ENCODE peak calls at places on chromosome 17, in seven cellular contexts. One of them, this sample, is unnamed.

GRCh38 chr17:66755101-66755943 is 79.6 kb upstream of the CACNG5 start:
- DNase-seq in HCT116: peak
- DNase-seq in HFF-Myc: no peak
- DNase-seq in MM.1S: no peak
- DNase-seq in progenitor cell of endocrine pancreas: no peak
- DNase-seq in HFFc6: no peak
- DNase-seq in heart right ventricle: no peak
- DNase-seq in this sample: no peak

GRCh38 chr17:35588196-35588920 is 1.2 kb downstream of the AP2B1 start:
- DNase-seq in heart right ventricle: no peak
- DNase-seq in progenitor cell of endocrine pancreas: no peak
- DNase-seq in HFFc6: peak
- DNase-seq in HFF-Myc: no peak
- DNase-seq in MM.1S: no peak
- DNase-seq in HCT116: peak
- DNase-seq in this sample: no peak

GRCh38 chr17:258045-258734 is 76.7 kb upstream of the DOC2B start:
- DNase-seq in HCT116: no peak
- DNase-seq in progenitor cell of endocrine pancreas: no peak
- DNase-seq in heart right ventricle: no peak
- DNase-seq in HFFc6: no peak
- DNase-seq in MM.1S: no peak
- DNase-seq in HFF-Myc: no peak
- DNase-seq in this sample: no peak

GRCh38 chr17:4444782-4445473 is 11.2 kb downstream of the SPNS3 start:
- DNase-seq in HFFc6: no peak
- DNase-seq in heart right ventricle: peak
- DNase-seq in progenitor cell of endocrine pancreas: no peak
- DNase-seq in MM.1S: no peak
- DNase-seq in HFF-Myc: no peak
- DNase-seq in HCT116: no peak
- DNase-seq in this sample: no peak

GRCh38 chr17:80793851-80794267 is 197.8 kb upstream of the CHMP6 start:
- DNase-seq in HCT116: no peak
- DNase-seq in MM.1S: no peak
- DNase-seq in HFF-Myc: no peak
- DNase-seq in heart right ventricle: no peak
- DNase-seq in progenitor cell of endocrine pancreas: no peak
- DNase-seq in HFFc6: no peak
- DNase-seq in this sample: no peak

GRCh38 chr17:49696233-49696761 is 11.5 kb downstream of the SLC35B1 start:
- DNase-seq in HFF-Myc: no peak
- DNase-seq in HCT116: no peak
- DNase-seq in HFFc6: no peak
- DNase-seq in heart right ventricle: no peak
- DNase-seq in progenitor cell of endocrine pancreas: no peak
- DNase-seq in MM.1S: no peak
- DNase-seq in this sample: no peak

GRCh38 chr17:48412841-48413240 is 17.2 kb downstream of the SKAP1 start:
- DNase-seq in progenitor cell of endocrine pancreas: no peak
- DNase-seq in heart right ventricle: no peak
- DNase-seq in HCT116: no peak
- DNase-seq in HFF-Myc: no peak
- DNase-seq in MM.1S: no peak
- DNase-seq in HFFc6: no peak
- DNase-seq in this sample: no peak

GRCh38 chr17:38415250-38416194 is 12.7 kb upstream of the ARHGAP23 start:
- DNase-seq in HFF-Myc: no peak
- DNase-seq in HFFc6: no peak
- DNase-seq in progenitor cell of endocrine pancreas: no peak
- DNase-seq in heart right ventricle: no peak
- DNase-seq in HCT116: peak
- DNase-seq in MM.1S: peak
- DNase-seq in this sample: peak

GRCh38 chr17:15475620-15476354 is 8.4 kb upstream of the CDRT4 start:
- DNase-seq in MM.1S: no peak
- DNase-seq in HCT116: no peak
- DNase-seq in HFF-Myc: no peak
- DNase-seq in heart right ventricle: no peak
- DNase-seq in HFFc6: peak
- DNase-seq in progenitor cell of endocrine pancreas: no peak
- DNase-seq in this sample: no peak

GRCh38 chr17:58120195-58120822 is 27.9 kb upstream of the OR4D1 start:
- DNase-seq in progenitor cell of endocrine pancreas: peak
- DNase-seq in HFFc6: peak
- DNase-seq in heart right ventricle: no peak
- DNase-seq in MM.1S: peak
- DNase-seq in HCT116: peak
- DNase-seq in HFF-Myc: peak
- DNase-seq in this sample: no peak

GRCh38 chr17:13003927-13004326 is 13.9 kb downstream of the ELAC2 start:
- DNase-seq in progenitor cell of endocrine pancreas: no peak
- DNase-seq in HFF-Myc: no peak
- DNase-seq in heart right ventricle: no peak
- DNase-seq in MM.1S: no peak
- DNase-seq in HCT116: no peak
- DNase-seq in HFFc6: no peak
- DNase-seq in this sample: no peak

GRCh38 chr17:69344939-69345338 is 18.0 kb upstream of the ABCA5 start:
- DNase-seq in HFF-Myc: no peak
- DNase-seq in MM.1S: no peak
- DNase-seq in heart right ventricle: no peak
- DNase-seq in progenitor cell of endocrine pancreas: no peak
- DNase-seq in HFFc6: no peak
- DNase-seq in HCT116: no peak
- DNase-seq in this sample: no peak

GRCh38 chr17:79028496-79029326 is 4.7 kb downstream of the C1QTNF1 start:
- DNase-seq in HCT116: no peak
- DNase-seq in progenitor cell of endocrine pancreas: no peak
- DNase-seq in HFF-Myc: no peak
- DNase-seq in heart right ventricle: no peak
- DNase-seq in MM.1S: no peak
- DNase-seq in HFFc6: no peak
- DNase-seq in this sample: no peak

GRCh38 chr17:80724723-80725388 is 180.2 kb downstream of the RPTOR start:
- DNase-seq in HCT116: peak
- DNase-seq in HFFc6: peak
- DNase-seq in progenitor cell of endocrine pancreas: no peak
- DNase-seq in heart right ventricle: no peak
- DNase-seq in MM.1S: no peak
- DNase-seq in HFF-Myc: peak
- DNase-seq in this sample: no peak

GRCh38 chr17:80892019-80892855 is 99.4 kb upstream of the CHMP6 start:
- DNase-seq in HCT116: peak
- DNase-seq in HFFc6: peak
- DNase-seq in heart right ventricle: peak
- DNase-seq in MM.1S: no peak
- DNase-seq in HFF-Myc: peak
- DNase-seq in progenitor cell of endocrine pancreas: no peak
- DNase-seq in this sample: no peak

GRCh38 chr17:61076649-61077048 is 323.0 kb upstream of the TBX2 start:
- DNase-seq in HCT116: no peak
- DNase-seq in HFF-Myc: no peak
- DNase-seq in heart right ventricle: no peak
- DNase-seq in MM.1S: no peak
- DNase-seq in HFFc6: peak
- DNase-seq in progenitor cell of endocrine pancreas: no peak
- DNase-seq in this sample: no peak

GRCh38 chr17:40287159-40287493 is 553 bp upstream of the CDC6 start:
- DNase-seq in progenitor cell of endocrine pancreas: no peak
- DNase-seq in HCT116: no peak
- DNase-seq in HFFc6: no peak
- DNase-seq in MM.1S: no peak
- DNase-seq in HFF-Myc: no peak
- DNase-seq in heart right ventricle: no peak
- DNase-seq in this sample: no peak

GRCh38 chr17:40286473-40286872 is 1.2 kb upstream of the CDC6 start:
- DNase-seq in HFF-Myc: no peak
- DNase-seq in MM.1S: no peak
- DNase-seq in HCT116: no peak
- DNase-seq in progenitor cell of endocrine pancreas: no peak
- DNase-seq in heart right ventricle: no peak
- DNase-seq in HFFc6: no peak
- DNase-seq in this sample: no peak

GRCh38 chr17:40283662-40284061 is 4.0 kb upstream of the CDC6 start:
- DNase-seq in HFFc6: peak
- DNase-seq in HFF-Myc: no peak
- DNase-seq in heart right ventricle: no peak
- DNase-seq in progenitor cell of endocrine pancreas: no peak
- DNase-seq in MM.1S: no peak
- DNase-seq in HCT116: peak
- DNase-seq in this sample: no peak

GRCh38 chr17:40281663-40282062 is 6.0 kb upstream of the CDC6 start:
- DNase-seq in heart right ventricle: no peak
- DNase-seq in HCT116: no peak
- DNase-seq in HFFc6: no peak
- DNase-seq in MM.1S: no peak
- DNase-seq in progenitor cell of endocrine pancreas: no peak
- DNase-seq in HFF-Myc: no peak
- DNase-seq in this sample: no peak

DNA sequence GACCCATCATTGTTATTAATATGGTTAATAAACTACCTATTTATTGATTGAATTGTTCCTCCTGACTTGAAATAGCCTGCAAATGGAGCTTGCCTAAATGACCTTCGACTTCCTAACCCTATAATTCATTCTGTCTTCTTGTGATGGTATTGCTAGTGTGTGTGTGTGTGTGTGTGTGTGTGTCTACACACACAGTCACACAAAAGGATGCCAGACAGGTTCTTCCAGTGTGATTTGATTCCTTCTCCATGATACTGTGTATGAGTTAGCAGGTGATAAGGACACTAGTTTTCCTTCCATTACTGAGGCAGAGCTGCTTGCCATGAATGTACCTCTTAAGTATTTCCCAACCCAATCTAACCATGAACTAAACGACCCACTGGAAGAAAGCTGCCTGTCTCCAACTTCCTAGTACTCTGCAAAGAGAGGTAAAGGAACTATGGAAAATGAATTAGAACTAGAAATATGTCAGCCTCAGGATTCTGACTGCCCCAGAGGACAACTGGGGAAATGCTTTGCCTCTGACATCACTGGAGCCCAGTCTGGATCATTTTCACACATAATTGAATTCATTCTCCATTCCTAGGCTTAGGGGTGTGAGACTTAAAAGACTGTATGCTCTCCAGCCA is 3.5 kb upstream of the CDC6 start:
- DNase-seq in HCT116: peak
- DNase-seq in HFFc6: peak
- DNase-seq in heart right ventricle: no peak
- DNase-seq in HFF-Myc: no peak
- DNase-seq in MM.1S: no peak
- DNase-seq in progenitor cell of endocrine pancreas: no peak
- DNase-seq in this sample: no peak
- TF ChIP-seq CTCF in HCT116: peak
- TF ChIP-seq CTCF in HFFc6: peak
- TF ChIP-seq CTCF in heart right ventricle: no peak
- TF ChIP-seq CTCF in HFF-Myc: peak
- TF ChIP-seq CTCF in MM.1S: no peak
- TF ChIP-seq CTCF in progenitor cell of endocrine pancreas: peak
- TF ChIP-seq CTCF in this sample: no peak

DNA sequence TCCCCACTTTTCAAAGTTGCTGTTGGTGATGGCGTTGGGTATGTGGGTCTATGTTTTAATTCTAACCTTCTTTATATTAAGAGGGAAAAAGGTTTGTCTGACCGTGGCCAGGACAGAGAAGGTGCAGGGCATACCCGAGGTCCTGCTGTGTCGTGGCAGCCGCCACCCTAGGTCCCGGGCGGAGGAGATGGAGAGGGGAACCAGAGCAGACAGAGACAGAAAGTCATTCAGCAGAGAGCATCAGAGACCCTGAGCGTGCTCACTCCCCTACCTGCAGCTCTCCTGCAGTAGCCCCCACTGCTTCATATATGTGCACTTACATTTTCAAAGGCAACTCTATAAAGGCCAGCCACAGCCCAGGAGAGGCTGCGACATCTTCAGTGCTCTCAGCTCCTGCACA is 327.2 kb upstream of the TNRC6C start:
- DNase-seq in progenitor cell of endocrine pancreas: no peak
- DNase-seq in HCT116: no peak
- DNase-seq in heart right ventricle: no peak
- DNase-seq in MM.1S: no peak
- DNase-seq in HFFc6: no peak
- DNase-seq in HFF-Myc: no peak
- DNase-seq in this sample: no peak
- TF ChIP-seq CTCF in progenitor cell of endocrine pancreas: no peak
- TF ChIP-seq CTCF in HCT116: no peak
- TF ChIP-seq CTCF in heart right ventricle: no peak
- TF ChIP-seq CTCF in MM.1S: no peak
- TF ChIP-seq CTCF in HFFc6: no peak
- TF ChIP-seq CTCF in HFF-Myc: no peak
- TF ChIP-seq CTCF in this sample: no peak

GRCh38 chr17:20190605-20191004 is 181.4 kb downstream of the SPECC1 start:
- DNase-seq in HFF-Myc: no peak
- DNase-seq in HFFc6: no peak
- DNase-seq in progenitor cell of endocrine pancreas: no peak
- DNase-seq in HCT116: no peak
- DNase-seq in heart right ventricle: no peak
- DNase-seq in MM.1S: no peak
- DNase-seq in this sample: no peak
- TF ChIP-seq CTCF in HFF-Myc: no peak
- TF ChIP-seq CTCF in HFFc6: no peak
- TF ChIP-seq CTCF in progenitor cell of endocrine pancreas: no peak
- TF ChIP-seq CTCF in HCT116: no peak
- TF ChIP-seq CTCF in heart right ventricle: no peak
- TF ChIP-seq CTCF in MM.1S: no peak
- TF ChIP-seq CTCF in this sample: no peak

GRCh38 chr17:42554250-42555121 is 1.8 kb downstream of the HSD17B1 start:
- DNase-seq in heart right ventricle: peak
- DNase-seq in HFFc6: peak
- DNase-seq in HCT116: no peak
- DNase-seq in HFF-Myc: no peak
- DNase-seq in MM.1S: peak
- DNase-seq in progenitor cell of endocrine pancreas: peak
- DNase-seq in this sample: peak

GRCh38 chr17:42555122-42555622 is 2.4 kb downstream of the HSD17B1 start:
- DNase-seq in HCT116: no peak
- DNase-seq in HFFc6: no peak
- DNase-seq in HFF-Myc: no peak
- DNase-seq in MM.1S: no peak
- DNase-seq in heart right ventricle: no peak
- DNase-seq in progenitor cell of endocrine pancreas: no peak
- DNase-seq in this sample: no peak

GRCh38 chr17:42548993-42549755 is 3.5 kb upstream of the HSD17B1 start:
- DNase-seq in MM.1S: no peak
- DNase-seq in heart right ventricle: no peak
- DNase-seq in HCT116: no peak
- DNase-seq in HFF-Myc: no peak
- DNase-seq in HFFc6: no peak
- DNase-seq in progenitor cell of endocrine pancreas: no peak
- DNase-seq in this sample: no peak

GRCh38 chr17:42553161-42553818 is 567 bp downstream of the HSD17B1 start:
- DNase-seq in heart right ventricle: peak
- DNase-seq in MM.1S: no peak
- DNase-seq in HFFc6: no peak
- DNase-seq in progenitor cell of endocrine pancreas: no peak
- DNase-seq in HCT116: no peak
- DNase-seq in HFF-Myc: no peak
- DNase-seq in this sample: no peak

DNA sequence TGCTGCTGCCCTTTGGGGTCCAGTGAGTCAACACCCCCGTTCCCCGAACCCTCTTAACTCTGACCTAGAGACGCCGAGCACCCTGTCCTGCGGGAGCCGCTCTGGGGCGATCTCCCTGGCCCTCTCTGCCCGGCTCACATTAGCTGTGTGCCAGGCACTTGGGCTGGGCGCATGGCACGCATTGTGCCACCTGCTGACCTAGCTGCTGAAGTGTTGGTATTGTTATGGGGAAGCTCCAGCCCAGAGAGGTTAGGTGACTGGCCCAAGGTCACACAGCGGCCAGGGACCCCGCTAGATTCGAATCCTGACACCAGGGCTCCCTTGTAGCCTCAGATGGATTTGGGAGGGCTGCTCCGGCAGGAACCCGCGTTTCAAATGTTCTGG is 1.1 kb downstream of the HSD17B1 start:
- DNase-seq in HFF-Myc: no peak
- DNase-seq in HFFc6: no peak
- DNase-seq in progenitor cell of endocrine pancreas: no peak
- DNase-seq in MM.1S: no peak
- DNase-seq in HCT116: no peak
- DNase-seq in heart right ventricle: no peak
- DNase-seq in this sample: no peak
- TF ChIP-seq CTCF in HFF-Myc: no peak
- TF ChIP-seq CTCF in HFFc6: peak
- TF ChIP-seq CTCF in progenitor cell of endocrine pancreas: no peak
- TF ChIP-seq CTCF in MM.1S: no peak
- TF ChIP-seq CTCF in HCT116: peak
- TF ChIP-seq CTCF in heart right ventricle: peak
- TF ChIP-seq CTCF in this sample: no peak

This sample was measured in D721Med.